ENCODE peak calls at places on chromosomes 13 and 19, in nine cellular contexts. Z is tibial artery; T is memory B cell; B is AG08396; O is transverse colon; G is fibroblast of the conjunctiva; F is naive thymus-derived CD4-positive, alpha-beta T cell; V is NCI-H345; Y is AG04450. H is an unnamed sample.

GRCh38 chr19:41531438-41532311 is 44.3 kb upstream of the CEACAM21 start:
- DNase-seq in Z (peak), T (peak), B (peak), O (peak), G (peak), F (peak), V (no peak), Y (no peak), H (peak)

GRCh38 chr13:100330662-100331061 is 241.8 kb downstream of the PCCA start:
- DNase-seq in Z (no peak), T (no peak), B (no peak), O (no peak), G (peak), F (no peak), V (no peak), Y (no peak), H (no peak)

GRCh38 chr13:75326173-75327131 is 155.5 kb downstream of the TBC1D4 start:
- DNase-seq in Z (no peak), T (peak), B (no peak), O (no peak), G (no peak), F (peak), V (no peak), Y (no peak), H (peak)

GRCh38 chr13:95139186-95139585 is 162.1 kb downstream of the ABCC4 start:
- DNase-seq in Z (no peak), T (no peak), B (no peak), O (no peak), G (no peak), F (no peak), V (no peak), Y (no peak), H (no peak)

GRCh38 chr19:3670796-3671679 is 29.2 kb downstream of the PIP5K1C start:
- DNase-seq in Z (peak), T (no peak), B (peak), O (peak), G (peak), F (no peak), V (no peak), Y (peak), H (peak)

GRCh38 chr19:28330831-28331230 is 882.1 kb downstream of the UQCRFS1 start:
- DNase-seq in Z (no peak), T (no peak), B (no peak), O (no peak), G (no peak), F (no peak), V (no peak), Y (no peak), H (no peak)

GRCh38 chr19:40585677-40586422 is 9.2 kb downstream of the SHKBP1 start:
- DNase-seq in Z (no peak), T (no peak), B (no peak), O (no peak), G (no peak), F (no peak), V (no peak), Y (no peak), H (no peak)

GRCh38 chr13:96091164-96091931 is 1.4 kb downstream of the HS6ST3 start:
- DNase-seq in Z (peak), T (no peak), B (peak), O (no peak), G (no peak), F (no peak), V (peak), Y (no peak), H (no peak)

GRCh38 chr19:15584095-15584494 is 30.9 kb upstream of the CYP4F8 start:
- DNase-seq in Z (no peak), T (no peak), B (no peak), O (no peak), G (no peak), F (no peak), V (no peak), Y (no peak), H (no peak)

GRCh38 chr13:76823969-76824368 is 62.2 kb downstream of the KCTD12 start:
- DNase-seq in Z (no peak), T (no peak), B (no peak), O (no peak), G (no peak), F (no peak), V (no peak), Y (no peak), H (no peak)

GRCh38 chr13:44575741-44576395 is at the start of gene TSC22D1:
- DNase-seq in Z (peak), T (peak), B (peak), O (peak), G (peak), F (peak), V (peak), Y (no peak), H (peak)

GRCh38 chr19:1046117-1046626 is 6.3 kb downstream of the ABCA7 start:
- DNase-seq in Z (no peak), T (no peak), B (no peak), O (no peak), G (no peak), F (no peak), V (no peak), Y (no peak), H (no peak)

GRCh38 chr19:15337202-15337601 is 4.9 kb upstream of the BRD4 start:
- DNase-seq in Z (no peak), T (no peak), B (peak), O (no peak), G (no peak), F (no peak), V (no peak), Y (no peak), H (no peak)

GRCh38 chr13:35210234-35210633 is 266.3 kb downstream of the MAB21L1 start:
- DNase-seq in Z (no peak), T (no peak), B (no peak), O (no peak), G (no peak), F (no peak), V (no peak), Y (no peak), H (no peak)

GRCh38 chr13:109883181-109884180 is 97.1 kb upstream of the IRS2 start:
- DNase-seq in Z (no peak), T (no peak), B (no peak), O (peak), G (no peak), F (no peak), V (no peak), Y (no peak), H (no peak)

GRCh38 chr13:87259479-87260083 is 411.6 kb upstream of the SLITRK5 start:
- DNase-seq in Z (no peak), T (no peak), B (peak), O (no peak), G (no peak), F (no peak), V (no peak), Y (no peak), H (no peak)

GRCh38 chr13:100490692-100491091 is 97.9 kb downstream of the GGACT start:
- DNase-seq in Z (no peak), T (no peak), B (no peak), O (no peak), G (no peak), F (no peak), V (peak), Y (no peak), H (no peak)

GRCh38 chr13:40665061-40665753 is 1.2 kb downstream of the FOXO1 start:
- DNase-seq in Z (peak), T (peak), B (no peak), O (peak), G (no peak), F (peak), V (no peak), Y (no peak), H (peak)

GRCh38 chr13:110528911-110529310 is 32.6 kb downstream of the RAB20 start:
- DNase-seq in Z (no peak), T (no peak), B (no peak), O (no peak), G (no peak), F (no peak), V (no peak), Y (no peak), H (no peak)

GRCh38 chr13:113904411-113904810 is 40.5 kb upstream of the GAS6 start:
- DNase-seq in Z (peak), T (no peak), B (no peak), O (peak), G (no peak), F (no peak), V (peak), Y (no peak), H (no peak)

GRCh38 chr19:54136086-54136863 is 1.3 kb upstream of the CNOT3 start:
- DNase-seq in Z (no peak), T (no peak), B (peak), O (no peak), G (no peak), F (no peak), V (no peak), Y (no peak), H (no peak)